ENCODE peak calls at places on chromosomes 3 and 15, in seven cellular contexts. S, P, H, A, Z, R and E are unnamed samples.

GRCh38 chr3:25662921-25663320 is 1.8 kb downstream of the TOP2B start:
- DNase-seq in S (no peak), P (no peak), H (no peak), A (no peak), Z (no peak), R (no peak), E (no peak)

GRCh38 chr15:89625716-89626115 is 29.6 kb downstream of the KIF7 start:
- DNase-seq in S (no peak), P (no peak), H (no peak), A (no peak), Z (no peak), R (no peak), E (no peak)

GRCh38 chr3:71725279-71725991 is at the start of gene EIF4E3:
- DNase-seq in S (peak), P (no peak), H (peak), A (no peak), Z (no peak), R (peak), E (no peak)

GRCh38 chr3:53744351-53744750 is 101.9 kb downstream of the CHDH start:
- DNase-seq in S (no peak), P (no peak), H (no peak), A (no peak), Z (no peak), R (no peak), E (peak)

GRCh38 chr15:35874260-35874905 is 328.4 kb upstream of the DPH6 start:
- DNase-seq in S (no peak), P (no peak), H (no peak), A (no peak), Z (no peak), R (no peak), E (peak)

GRCh38 chr3:192991351-192991750 is 73.7 kb upstream of the MB21D2 start:
- DNase-seq in S (no peak), P (no peak), H (no peak), A (no peak), Z (no peak), R (no peak), E (no peak)

GRCh38 chr15:100252779-100253417 is 88.9 kb downstream of the ADAMTS17 start:
- DNase-seq in S (no peak), P (no peak), H (no peak), A (no peak), Z (no peak), R (no peak), E (peak)

GRCh38 chr3:119324899-119325298 is 30.7 kb downstream of the ARHGAP31 start:
- DNase-seq in S (no peak), P (no peak), H (no peak), A (no peak), Z (no peak), R (no peak), E (no peak)

GRCh38 chr3:30747771-30748281 is 141.4 kb downstream of the TGFBR2 start:
- DNase-seq in S (no peak), P (no peak), H (no peak), A (no peak), Z (no peak), R (no peak), E (no peak)

GRCh38 chr3:144127700-144128099 is 156.1 kb downstream of the DIPK2A start:
- DNase-seq in S (no peak), P (peak), H (no peak), A (no peak), Z (no peak), R (no peak), E (no peak)

GRCh38 chr3:140467104-140467577 is 210.7 kb upstream of the TRIM42 start:
- DNase-seq in S (no peak), P (no peak), H (no peak), A (no peak), Z (no peak), R (no peak), E (no peak)